ENCODE peak calls at places on chromosomes 13 and 19, in five cellular contexts. W is glutamatergic neuron, F is pancreas, R is tibial nerve, X is RWPE2. C is an unnamed sample.
A peak's percentile ranks its signal among the peaks of the same experiment; 100 is the strongest.

GRCh38 chr19:19654441-19654840 is 9.0 kb downstream of the ATP13A1 start:
- DNase-seq in W (no peak), F (no peak), R (no peak), X (no peak), C (no peak)

GRCh38 chr13:101838305-101838835 is 385.9 kb downstream of the ITGBL1 start:
- DNase-seq in W (no peak), F (no peak), R (no peak), X (no peak), C (no peak)

GRCh38 chr19:49712397-49712859 is 21.5 kb downstream of the CPT1C start:
- DNase-seq in W (peak; percentile 65), F (no peak), R (no peak), X (no peak), C (peak; percentile 48)

GRCh38 chr19:45615795-45616708 is 14.0 kb upstream of the GPR4 start:
- DNase-seq in W (peak; percentile 96), F (peak; percentile 92), R (peak; percentile 79), X (peak; percentile 95), C (peak; percentile 99)

GRCh38 chr13:51231456-51231855 is 9.3 kb downstream of the FAM124A start:
- DNase-seq in W (no peak), F (no peak), R (no peak), X (no peak), C (no peak)

GRCh38 chr13:29953542-29953941 is 103.1 kb upstream of the UBL3 start:
- DNase-seq in W (no peak), F (no peak), R (no peak), X (no peak), C (no peak)

GRCh38 chr19:4979211-4979807 is 10.4 kb downstream of the KDM4B start:
- DNase-seq in W (no peak), F (peak; percentile 38), R (no peak), X (no peak), C (no peak)

GRCh38 chr19:17070421-17070820 is 4.8 kb downstream of the HAUS8 start:
- DNase-seq in W (no peak), F (no peak), R (no peak), X (no peak), C (no peak)

GRCh38 chr19:33421368-33421767 is 47.9 kb downstream of the CEBPG start:
- DNase-seq in W (no peak), F (no peak), R (no peak), X (no peak), C (no peak)

GRCh38 chr13:106349080-106349841 is 186.2 kb downstream of the EFNB2 start:
- DNase-seq in W (no peak), F (no peak), R (no peak), X (peak; percentile 75), C (peak; percentile 44)

GRCh38 chr19:24159707-24160106 is 72.7 kb downstream of the ZNF254 start:
- DNase-seq in W (no peak), F (no peak), R (no peak), X (no peak), C (no peak)

GRCh38 chr19:14450168-14450874 is 17.2 kb downstream of the PKN1 start:
- DNase-seq in W (peak; percentile 49), F (no peak), R (no peak), X (peak; percentile 75), C (peak; percentile 77)

GRCh38 chr19:32675720-32676185 is at the start of gene RGS9BP:
- DNase-seq in W (peak; percentile 69), F (peak; percentile 63), R (peak; percentile 58), X (peak; percentile 80), C (peak; percentile 64)

GRCh38 chr13:111469916-111470506 is 149.6 kb downstream of the TEX29 start:
- DNase-seq in W (no peak), F (no peak), R (no peak), X (no peak), C (no peak)

GRCh38 chr13:59422646-59423045 is 741.1 kb downstream of the DIAPH3 start:
- DNase-seq in W (no peak), F (no peak), R (no peak), X (no peak), C (no peak)

GRCh38 chr13:90336507-90336906 is 1011.0 kb upstream of the MIR17HG start:
- DNase-seq in W (no peak), F (no peak), R (no peak), X (no peak), C (no peak)

GRCh38 chr13:98468929-98469328 is 108.0 kb downstream of the STK24 start:
- DNase-seq in W (no peak), F (no peak), R (no peak), X (no peak), C (no peak)

GRCh38 chr19:5436101-5436947 is 18.9 kb upstream of the ZNRF4 start:
- DNase-seq in W (peak; percentile 94), F (no peak), R (no peak), X (no peak), C (peak; percentile 90)

GRCh38 chr13:110337287-110337686 is 30.2 kb downstream of the COL4A2 start:
- DNase-seq in W (no peak), F (no peak), R (no peak), X (no peak), C (no peak)

GRCh38 chr13:65943711-65944110 is 1286.4 kb downstream of the PCDH9 start:
- DNase-seq in W (no peak), F (no peak), R (no peak), X (no peak), C (no peak)

GRCh38 chr19:40803857-40804782 is 5.1 kb downstream of the EGLN2 start:
- DNase-seq in W (no peak), F (peak; percentile 74), R (no peak), X (no peak), C (no peak)

GRCh38 chr13:85543144-85543543 is 256.1 kb downstream of the SLITRK6 start:
- DNase-seq in W (no peak), F (no peak), R (no peak), X (no peak), C (no peak)

GRCh38 chr13:40777166-40777956 is 6.4 kb upstream of the MRPS31 start:
- DNase-seq in W (no peak), F (no peak), R (no peak), X (no peak), C (peak; percentile 30)

GRCh38 chr19:5578094-5578846 is 10.5 kb upstream of the TINCR start:
- DNase-seq in W (peak; percentile 91), F (no peak), R (no peak), X (no peak), C (peak; percentile 91)

GRCh38 chr19:42450314-42450934 is 7.7 kb upstream of the CXCL17 start:
- DNase-seq in W (peak; percentile 63), F (peak; percentile 76), R (peak; percentile 64), X (peak; percentile 73), C (peak; percentile 67)

GRCh38 chr19:1826557-1827521 is 14.8 kb upstream of the ATP8B3 start:
- DNase-seq in W (peak; percentile 38), F (no peak), R (no peak), X (no peak), C (peak; percentile 65)

GRCh38 chr13:83943530-83944279 is 61.4 kb upstream of the SLITRK1 start:
- DNase-seq in W (no peak), F (no peak), R (no peak), X (no peak), C (no peak)

GRCh38 chr13:99258210-99258860 is at the start of gene GPR18:
- DNase-seq in W (no peak), F (no peak), R (no peak), X (no peak), C (no peak)

GRCh38 chr19:13420780-13421179 is 85.5 kb downstream of the CACNA1A start:
- DNase-seq in W (no peak), F (no peak), R (no peak), X (no peak), C (no peak)

GRCh38 chr13:77492982-77493381 is 42.5 kb upstream of the SCEL start:
- DNase-seq in W (no peak), F (no peak), R (no peak), X (no peak), C (no peak)

GRCh38 chr19:11373166-11373884 is 1.1 kb upstream of the SWSAP1 start:
- DNase-seq in W (peak; percentile 86), F (peak; percentile 35), R (no peak), X (no peak), C (peak; percentile 64)

GRCh38 chr19:5953680-5954213 is 24.2 kb downstream of the RANBP3 start:
- DNase-seq in W (no peak), F (no peak), R (no peak), X (no peak), C (no peak)

GRCh38 chr19:12639901-12640613 is 26.5 kb downstream of the MAN2B1 start:
- DNase-seq in W (peak; percentile 84), F (peak; percentile 72), R (peak; percentile 52), X (no peak), C (peak; percentile 78)

GRCh38 chr19:30504272-30504671 is 132.1 kb downstream of the ZNF536 start:
- DNase-seq in W (no peak), F (no peak), R (no peak), X (no peak), C (no peak)

DNA sequence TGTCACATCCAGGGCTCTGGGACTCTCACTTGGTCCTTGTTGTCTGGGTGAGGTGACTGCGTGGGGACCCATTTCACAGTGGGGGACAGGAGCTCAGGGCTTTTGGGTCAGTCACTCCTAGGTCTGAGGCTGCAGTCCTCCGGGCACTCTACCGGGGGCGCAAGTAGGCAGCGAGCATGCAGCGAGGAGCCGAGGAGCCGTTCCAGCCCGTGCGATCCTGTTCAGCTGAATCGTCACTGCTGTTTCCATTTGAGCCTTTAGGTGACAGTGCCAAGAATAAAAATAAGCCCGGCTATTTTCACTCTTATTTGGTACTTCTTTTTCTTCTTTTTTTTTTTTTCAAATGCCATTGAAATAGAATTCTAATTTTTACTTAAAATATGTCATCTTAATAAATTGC is 126.5 kb downstream of the ZNF536 start:
- DNase-seq in W (peak; percentile 52), F (no peak), R (no peak), X (no peak), C (peak; percentile 32)
- TF ChIP-seq CTCF in W (peak; percentile 24), F (no peak), R (no peak), X (no peak), C (no peak)

GRCh38 chr19:58300620-58301019 is 4.6 kb upstream of the ERVK3-1 start:
- DNase-seq in W (no peak), F (no peak), R (no peak), X (no peak), C (no peak)

GRCh38 chr19:58296086-58296485 is 9.1 kb upstream of the ERVK3-1 start:
- DNase-seq in W (no peak), F (no peak), R (no peak), X (no peak), C (no peak)

GRCh38 chr19:58291943-58292342 is 13.2 kb downstream of the ZNF8 start:
- DNase-seq in W (no peak), F (no peak), R (no peak), X (no peak), C (no peak)

GRCh38 chr19:58294743-58295374 is 10.3 kb upstream of the ERVK3-1 start:
- DNase-seq in W (no peak), F (no peak), R (no peak), X (no peak), C (no peak)
- TF ChIP-seq CTCF in W (no peak), F (no peak), R (no peak), X (no peak), C (no peak)

GRCh38 chr13:79482271-79482970 is 1.5 kb downstream of the NDFIP2 start:
- DNase-seq in W (no peak), F (no peak), R (no peak), X (no peak), C (no peak)
- TF ChIP-seq CTCF in W (no peak), F (no peak), R (no peak), X (no peak), C (no peak)

GRCh38 chr13:46731535-46731934 is 65.4 kb downstream of the ESD start:
- DNase-seq in W (no peak), F (no peak), R (no peak), X (no peak), C (no peak)

GRCh38 chr13:46726347-46726746 is 70.6 kb downstream of the ESD start:
- DNase-seq in W (no peak), F (no peak), R (no peak), X (no peak), C (no peak)

GRCh38 chr13:46728777-46729176 is 68.2 kb downstream of the ESD start:
- DNase-seq in W (no peak), F (no peak), R (no peak), X (no peak), C (no peak)
- TF ChIP-seq CTCF in W (peak; percentile 16), F (no peak), R (no peak), X (peak; percentile 14), C (no peak)